ENCODE peak calls at places on chromosome 1, in ten cellular contexts. H, Z, B, I, U, W, Y, F, Q and X are unnamed samples.

GRCh38 chr1:78840447-78841251 is 165.9 kb downstream of the ADGRL4 start:
- DNase-seq in I (no peak), Z (peak; percentile 89), F (peak; percentile 57), Q (no peak), U (no peak), H (no peak), B (peak; percentile 83), W (no peak), Y (no peak), X (no peak)

GRCh38 chr1:197222025-197222685 is 45.9 kb upstream of the CRB1 start:
- DNase-seq in H (no peak), U (no peak), Z (no peak), F (peak; percentile 66), I (no peak), B (peak; percentile 14), W (no peak), Q (no peak), Y (peak; percentile 62), X (no peak)

GRCh38 chr1:10966233-10966632 is 46.2 kb upstream of the TARDBP start:
- DNase-seq in U (no peak), B (no peak), Y (no peak), Q (no peak), I (no peak), W (no peak), Z (no peak), H (no peak), F (no peak), X (no peak)

GRCh38 chr1:2778220-2778592 is 23.3 kb downstream of the TTC34 start:
- DNase-seq in Q (no peak), H (no peak), I (no peak), F (no peak), Y (no peak), B (no peak), Z (no peak), W (no peak), U (no peak), X (no peak)

GRCh38 chr1:167432780-167433179 is 85.5 kb downstream of the CD247 start:
- DNase-seq in Y (no peak), Z (no peak), U (no peak), W (no peak), H (no peak), Q (no peak), I (no peak), F (no peak), B (no peak), X (no peak)

GRCh38 chr1:3614755-3615742 is 3.7 kb upstream of the MEGF6 start:
- DNase-seq in W (peak; percentile 55), B (no peak), I (no peak), F (peak; percentile 67), Q (no peak), Z (peak; percentile 6), U (no peak), H (no peak), Y (no peak), X (no peak)

GRCh38 chr1:246219508-246220030 is 287.5 kb downstream of the SMYD3 start:
- DNase-seq in B (peak; percentile 17), Z (no peak), Y (no peak), U (no peak), H (no peak), Q (no peak), W (no peak), I (no peak), F (peak; percentile 23), X (no peak)

GRCh38 chr1:195202271-195202670 is 1406.0 kb downstream of the KCNT2 start:
- DNase-seq in F (no peak), W (no peak), I (no peak), Z (no peak), H (no peak), Q (no peak), Y (no peak), U (no peak), B (peak; percentile 94), X (no peak)

GRCh38 chr1:5634893-5635292 is 357.3 kb downstream of the NPHP4 start:
- DNase-seq in F (no peak), Z (no peak), I (no peak), B (no peak), W (no peak), H (no peak), Y (no peak), U (no peak), Q (no peak), X (no peak)

GRCh38 chr1:63829349-63830327 is 55.8 kb downstream of the ROR1 start:
- DNase-seq in Z (peak; percentile 45), F (no peak), Q (no peak), W (no peak), B (peak; percentile 78), H (no peak), Y (no peak), I (no peak), U (no peak), X (no peak)

GRCh38 chr1:231395051-231395995 is 26.8 kb downstream of the EGLN1 start:
- DNase-seq in U (no peak), Q (no peak), Y (no peak), Z (peak; percentile 97), W (no peak), B (peak; percentile 94), H (no peak), F (peak; percentile 88), I (no peak), X (no peak)
- H3K4me3 ChIP-seq in U (no peak overlapping the region), Q (peak overlapping the region; percentile 8), Y (no peak overlapping the region), Z (peak overlapping the region; percentile 6), W (no peak overlapping the region), B (no peak overlapping the region), H (no peak overlapping the region), F (peak overlapping the region; percentile 14), I (no peak overlapping the region), X (no peak overlapping the region)

DNA sequence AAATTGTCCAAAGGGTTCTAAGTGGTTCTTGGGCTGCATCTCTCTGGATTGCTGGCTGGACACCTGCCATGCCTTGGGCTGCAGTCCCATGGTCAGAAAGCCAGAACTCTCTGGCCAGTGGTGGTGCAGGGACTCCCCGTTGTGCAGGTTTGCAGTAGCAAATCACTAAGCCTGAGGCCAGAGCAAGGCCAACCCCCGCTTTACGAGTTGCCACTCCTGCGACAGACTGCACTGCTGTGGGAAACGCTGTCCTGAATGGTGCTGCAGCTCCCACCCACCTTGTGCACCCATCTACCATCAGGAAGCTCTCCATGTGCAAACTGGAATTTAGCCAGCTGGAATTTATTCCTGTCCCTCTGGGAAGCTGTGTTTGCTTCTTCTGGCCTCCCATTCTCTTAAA is 45.7 kb downstream of the LHX4 start:
- DNase-seq in Y (no peak), U (no peak), H (peak; percentile 9), F (no peak), Z (no peak), I (no peak), Q (no peak), B (no peak), W (no peak), X (no peak)
- H3K4me3 ChIP-seq in Y (no peak overlapping the region), U (no peak overlapping the region), H (no peak overlapping the region), F (no peak overlapping the region), Z (no peak overlapping the region), I (no peak overlapping the region), Q (no peak overlapping the region), B (no peak overlapping the region), W (no peak overlapping the region), X (no peak overlapping the region)

GRCh38 chr1:90501281-90501680 is 215.8 kb downstream of the BARHL2 start:
- DNase-seq in I (no peak), F (no peak), B (no peak), U (no peak), W (peak; percentile 33), Q (no peak), Z (no peak), H (no peak), Y (no peak), X (no peak)

GRCh38 chr1:90505806-90506205 is 211.3 kb downstream of the BARHL2 start:
- DNase-seq in F (no peak), U (no peak), H (no peak), I (no peak), Z (no peak), Q (no peak), Y (no peak), W (no peak), B (no peak), X (no peak)

GRCh38 chr1:90502194-90502593 is 214.9 kb downstream of the BARHL2 start:
- DNase-seq in W (no peak), Z (no peak), F (no peak), H (no peak), Y (no peak), Q (no peak), B (no peak), I (no peak), U (no peak), X (no peak)

GRCh38 chr1:90504509-90504908 is 212.6 kb downstream of the BARHL2 start:
- DNase-seq in B (no peak), U (no peak), Y (no peak), Q (no peak), W (no peak), F (no peak), Z (no peak), I (no peak), H (no peak), X (no peak)

GRCh38 chr1:90502696-90503095 is 214.4 kb downstream of the BARHL2 start:
- DNase-seq in B (no peak), H (no peak), Y (no peak), F (no peak), Z (no peak), W (no peak), I (no peak), Q (no peak), U (no peak), X (no peak)
- H3K4me3 ChIP-seq in B (no peak overlapping the region), H (no peak overlapping the region), Y (no peak overlapping the region), F (no peak overlapping the region), Z (no peak overlapping the region), W (no peak overlapping the region), I (no peak overlapping the region), Q (no peak overlapping the region), U (no peak overlapping the region), X (no peak overlapping the region)

GRCh38 chr1:86971778-86972177 is 57.3 kb downstream of the HS2ST1 start:
- DNase-seq in Z (no peak), W (no peak), F (no peak), Q (no peak), I (no peak), Y (no peak), H (no peak), B (no peak), U (no peak), X (no peak)

GRCh38 chr1:86970938-86971337 is 56.5 kb downstream of the HS2ST1 start:
- DNase-seq in H (no peak), U (no peak), Q (no peak), I (no peak), F (no peak), Y (no peak), Z (no peak), B (no peak), W (no peak), X (no peak)

GRCh38 chr1:86972262-86972661 is 57.8 kb downstream of the HS2ST1 start:
- DNase-seq in Z (no peak), B (no peak), U (no peak), I (no peak), Q (no peak), F (no peak), W (no peak), Y (no peak), H (no peak), X (no peak)

GRCh38 chr1:86976664-86977063 is 62.2 kb downstream of the HS2ST1 start:
- DNase-seq in Q (no peak), B (no peak), I (no peak), W (no peak), F (no peak), H (no peak), U (no peak), Y (no peak), Z (no peak), X (no peak)

DNA sequence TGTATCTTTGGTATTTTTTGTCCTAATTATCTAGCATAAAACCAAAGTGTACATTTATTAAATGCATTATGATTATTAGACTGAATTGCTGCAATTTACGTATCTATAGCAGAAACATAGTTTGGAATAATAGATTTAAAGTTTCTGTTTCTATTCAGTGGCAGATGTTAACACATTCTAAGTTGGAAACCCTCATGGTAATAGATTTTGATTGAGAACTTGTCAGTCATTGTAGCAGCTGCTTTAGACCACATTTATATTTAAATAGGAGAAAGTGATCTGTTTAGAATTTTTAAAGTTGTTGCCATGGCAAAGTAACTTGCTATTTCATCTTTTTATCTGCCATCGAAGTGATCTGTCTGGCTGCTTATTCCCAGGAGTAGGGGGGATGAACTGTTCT is 61.6 kb downstream of the HS2ST1 start:
- DNase-seq in F (no peak), H (no peak), Q (no peak), Y (no peak), U (no peak), W (peak; percentile 55), B (no peak), Z (no peak), I (no peak), X (no peak)
- H3K4me3 ChIP-seq in F (no peak overlapping the region), H (no peak overlapping the region), Q (no peak overlapping the region), Y (no peak overlapping the region), U (no peak overlapping the region), W (no peak overlapping the region), B (no peak overlapping the region), Z (no peak overlapping the region), I (no peak overlapping the region), X (no peak overlapping the region)